ENCODE peak calls at places on chromosomes 7 and 10, in nine cellular contexts. One of them, this sample, is unnamed.

GRCh38 chr10:58892039-58892665 is 284.3 kb upstream of the PHYHIPL start:
- DNase-seq in choroid plexus epithelial cell: peak
- DNase-seq in bronchial epithelial cell: no peak
- DNase-seq in astrocyte: peak
- DNase-seq in A673: peak
- DNase-seq in cardiac fibroblast: peak
- DNase-seq in AG10803: peak
- DNase-seq in astrocyte of the spinal cord: peak
- DNase-seq in stomach: no peak
- DNase-seq in this sample: peak

GRCh38 chr10:88116491-88116890 is 253.1 kb downstream of the PTEN start:
- DNase-seq in choroid plexus epithelial cell: no peak
- DNase-seq in bronchial epithelial cell: peak
- DNase-seq in astrocyte: peak
- DNase-seq in A673: no peak
- DNase-seq in cardiac fibroblast: no peak
- DNase-seq in AG10803: peak
- DNase-seq in astrocyte of the spinal cord: peak
- DNase-seq in stomach: no peak
- DNase-seq in this sample: no peak

GRCh38 chr7:132402096-132402495 is 174.2 kb downstream of the PLXNA4 start:
- DNase-seq in choroid plexus epithelial cell: no peak
- DNase-seq in bronchial epithelial cell: no peak
- DNase-seq in astrocyte: no peak
- DNase-seq in A673: no peak
- DNase-seq in cardiac fibroblast: no peak
- DNase-seq in AG10803: no peak
- DNase-seq in astrocyte of the spinal cord: no peak
- DNase-seq in stomach: no peak
- DNase-seq in this sample: no peak

GRCh38 chr7:43439631-43440401 is 143.1 kb upstream of the STK17A start:
- DNase-seq in choroid plexus epithelial cell: peak
- DNase-seq in bronchial epithelial cell: peak
- DNase-seq in astrocyte: peak
- DNase-seq in A673: peak
- DNase-seq in cardiac fibroblast: peak
- DNase-seq in AG10803: peak
- DNase-seq in astrocyte of the spinal cord: peak
- DNase-seq in stomach: peak
- DNase-seq in this sample: peak

GRCh38 chr7:76011437-76011836 is 17.0 kb upstream of the TMEM120A start:
- DNase-seq in choroid plexus epithelial cell: peak
- DNase-seq in bronchial epithelial cell: no peak
- DNase-seq in astrocyte: peak
- DNase-seq in A673: no peak
- DNase-seq in cardiac fibroblast: peak
- DNase-seq in AG10803: peak
- DNase-seq in astrocyte of the spinal cord: peak
- DNase-seq in stomach: no peak
- DNase-seq in this sample: peak

GRCh38 chr7:57399251-57399940 is 50.6 kb upstream of the ZNF716 start:
- DNase-seq in choroid plexus epithelial cell: no peak
- DNase-seq in bronchial epithelial cell: no peak
- DNase-seq in astrocyte: no peak
- DNase-seq in A673: no peak
- DNase-seq in cardiac fibroblast: no peak
- DNase-seq in AG10803: no peak
- DNase-seq in astrocyte of the spinal cord: no peak
- DNase-seq in stomach: no peak
- DNase-seq in this sample: no peak

GRCh38 chr7:18087031-18087686 is 59.5 kb upstream of the PRPS1L1 start:
- DNase-seq in choroid plexus epithelial cell: peak
- DNase-seq in bronchial epithelial cell: no peak
- DNase-seq in astrocyte: peak
- DNase-seq in A673: no peak
- DNase-seq in cardiac fibroblast: peak
- DNase-seq in AG10803: peak
- DNase-seq in astrocyte of the spinal cord: no peak
- DNase-seq in stomach: no peak
- DNase-seq in this sample: peak

GRCh38 chr7:116763647-116764046 is 91.7 kb downstream of the MET start:
- DNase-seq in choroid plexus epithelial cell: no peak
- DNase-seq in bronchial epithelial cell: no peak
- DNase-seq in astrocyte: no peak
- DNase-seq in A673: no peak
- DNase-seq in cardiac fibroblast: no peak
- DNase-seq in AG10803: no peak
- DNase-seq in astrocyte of the spinal cord: no peak
- DNase-seq in stomach: no peak
- DNase-seq in this sample: no peak

GRCh38 chr10:91434041-91434440 is 23.9 kb downstream of the HECTD2 start:
- DNase-seq in choroid plexus epithelial cell: peak
- DNase-seq in bronchial epithelial cell: peak
- DNase-seq in astrocyte: peak
- DNase-seq in A673: no peak
- DNase-seq in cardiac fibroblast: no peak
- DNase-seq in AG10803: no peak
- DNase-seq in astrocyte of the spinal cord: peak
- DNase-seq in stomach: no peak
- DNase-seq in this sample: peak

GRCh38 chr10:22325272-22325947 is 4.5 kb downstream of the BMI1 start:
- DNase-seq in choroid plexus epithelial cell: peak
- DNase-seq in bronchial epithelial cell: no peak
- DNase-seq in astrocyte: peak
- DNase-seq in A673: peak
- DNase-seq in cardiac fibroblast: peak
- DNase-seq in AG10803: peak
- DNase-seq in astrocyte of the spinal cord: peak
- DNase-seq in stomach: peak
- DNase-seq in this sample: peak

GRCh38 chr7:135714534-135715009 is 13.4 kb downstream of the SLC13A4 start:
- DNase-seq in choroid plexus epithelial cell: peak
- DNase-seq in bronchial epithelial cell: peak
- DNase-seq in astrocyte: peak
- DNase-seq in A673: no peak
- DNase-seq in cardiac fibroblast: peak
- DNase-seq in AG10803: peak
- DNase-seq in astrocyte of the spinal cord: peak
- DNase-seq in stomach: no peak
- DNase-seq in this sample: peak

GRCh38 chr7:159211540-159212182 is 67.0 kb upstream of the VIPR2 start:
- DNase-seq in choroid plexus epithelial cell: no peak
- DNase-seq in bronchial epithelial cell: no peak
- DNase-seq in astrocyte: no peak
- DNase-seq in A673: no peak
- DNase-seq in cardiac fibroblast: no peak
- DNase-seq in AG10803: no peak
- DNase-seq in astrocyte of the spinal cord: no peak
- DNase-seq in stomach: no peak
- DNase-seq in this sample: no peak

GRCh38 chr7:147432068-147432467 is 1158.5 kb upstream of the C7orf33 start:
- DNase-seq in choroid plexus epithelial cell: peak
- DNase-seq in bronchial epithelial cell: no peak
- DNase-seq in astrocyte: no peak
- DNase-seq in A673: peak
- DNase-seq in cardiac fibroblast: peak
- DNase-seq in AG10803: peak
- DNase-seq in astrocyte of the spinal cord: peak
- DNase-seq in stomach: no peak
- DNase-seq in this sample: peak
- TF ChIP-seq CTCF in choroid plexus epithelial cell: peak
- TF ChIP-seq CTCF in bronchial epithelial cell: no peak
- TF ChIP-seq CTCF in astrocyte: peak
- TF ChIP-seq CTCF in A673: peak
- TF ChIP-seq CTCF in cardiac fibroblast: peak
- TF ChIP-seq CTCF in AG10803: peak
- TF ChIP-seq CTCF in astrocyte of the spinal cord: peak
- TF ChIP-seq CTCF in stomach: no peak
- TF ChIP-seq CTCF in this sample: peak

DNA sequence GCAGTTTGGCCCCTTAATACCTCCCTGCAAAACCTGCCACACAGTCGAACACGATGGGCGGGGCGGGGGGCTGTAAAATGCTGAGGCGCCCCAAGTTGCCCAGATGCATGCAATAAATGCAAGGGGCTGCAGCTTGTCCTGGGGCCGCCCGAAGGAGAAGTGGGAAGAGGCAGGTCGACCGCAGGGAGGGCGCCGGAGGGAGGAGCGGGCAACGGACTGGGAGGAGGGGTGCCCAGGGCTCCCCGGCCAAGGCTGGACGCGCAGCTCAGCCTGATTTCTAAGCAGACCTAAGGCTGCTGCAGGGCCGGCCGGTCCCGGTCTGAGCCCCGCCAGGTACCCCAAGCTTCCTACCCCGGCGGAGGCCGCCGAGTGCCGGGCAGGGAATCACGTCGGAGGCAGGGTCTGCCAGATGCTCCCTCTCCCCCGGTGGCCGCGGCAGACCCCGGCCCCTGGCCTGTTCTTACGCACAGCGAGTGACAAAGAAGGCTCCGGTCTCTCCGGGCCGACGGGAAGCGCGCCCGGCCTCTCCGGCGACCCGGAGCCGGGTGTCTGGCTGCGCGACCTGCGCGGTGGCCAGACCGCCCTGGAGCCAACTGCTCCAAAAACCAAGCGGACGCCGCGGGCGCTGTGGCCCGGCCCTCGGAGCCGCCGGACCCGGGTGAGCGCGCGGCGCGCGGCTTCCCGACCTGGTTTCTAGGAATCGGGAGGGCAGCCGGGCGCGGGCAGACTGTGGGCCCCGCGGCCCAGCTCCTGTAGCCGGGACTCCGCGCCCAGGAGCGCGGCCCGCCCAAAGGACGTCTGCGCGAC is 740 bp upstream of the EBF3 start:
- DNase-seq in choroid plexus epithelial cell: no peak
- DNase-seq in bronchial epithelial cell: no peak
- DNase-seq in astrocyte: no peak
- DNase-seq in A673: no peak
- DNase-seq in cardiac fibroblast: peak
- DNase-seq in AG10803: no peak
- DNase-seq in astrocyte of the spinal cord: no peak
- DNase-seq in stomach: no peak
- DNase-seq in this sample: peak
- H3K4me3 ChIP-seq in choroid plexus epithelial cell: peak
- H3K4me3 ChIP-seq in bronchial epithelial cell: no peak
- H3K4me3 ChIP-seq in astrocyte: no peak
- H3K4me3 ChIP-seq in A673: peak
- H3K4me3 ChIP-seq in cardiac fibroblast: peak
- H3K4me3 ChIP-seq in AG10803: peak
- H3K4me3 ChIP-seq in astrocyte of the spinal cord: peak
- H3K4me3 ChIP-seq in stomach: peak
- H3K4me3 ChIP-seq in this sample: peak

DNA sequence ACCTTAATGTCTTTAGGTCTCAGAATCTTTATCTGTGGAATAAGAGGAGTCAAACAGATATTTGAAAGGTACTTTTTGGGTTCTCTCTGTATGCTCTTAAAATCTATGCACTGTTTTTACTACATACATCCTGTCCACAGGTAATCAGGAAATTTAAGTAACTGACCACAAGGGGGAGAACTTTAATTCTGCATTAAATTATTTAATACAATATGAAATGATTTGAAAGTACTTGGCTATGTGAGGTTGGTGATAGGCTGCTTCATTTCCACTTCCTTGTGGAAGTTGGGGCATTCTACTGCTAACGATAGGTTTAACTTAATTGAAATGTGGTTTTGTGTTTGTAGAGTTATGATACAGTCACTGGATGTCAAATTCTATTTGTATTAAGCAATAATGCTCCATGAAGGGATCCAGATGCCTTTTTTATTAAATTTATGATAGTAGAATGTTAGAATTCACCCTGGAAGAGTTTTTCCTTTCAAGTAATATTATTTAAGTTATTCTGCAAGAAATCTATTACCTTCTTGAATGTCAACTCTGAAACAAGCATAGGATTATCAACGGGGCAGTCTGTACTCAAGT is 6.0 kb downstream of the TEX47 start:
- DNase-seq in choroid plexus epithelial cell: peak
- DNase-seq in bronchial epithelial cell: peak
- DNase-seq in astrocyte: peak
- DNase-seq in A673: peak
- DNase-seq in cardiac fibroblast: peak
- DNase-seq in AG10803: peak
- DNase-seq in astrocyte of the spinal cord: peak
- DNase-seq in stomach: no peak
- DNase-seq in this sample: peak
- TF ChIP-seq CTCF in choroid plexus epithelial cell: peak
- TF ChIP-seq CTCF in bronchial epithelial cell: peak
- TF ChIP-seq CTCF in astrocyte: peak
- TF ChIP-seq CTCF in A673: peak
- TF ChIP-seq CTCF in cardiac fibroblast: peak
- TF ChIP-seq CTCF in AG10803: peak
- TF ChIP-seq CTCF in astrocyte of the spinal cord: peak
- TF ChIP-seq CTCF in stomach: peak
- TF ChIP-seq CTCF in this sample: peak

GRCh38 chr10:43105119-43105792 is 28.4 kb downstream of the RET start:
- DNase-seq in choroid plexus epithelial cell: peak
- DNase-seq in bronchial epithelial cell: peak
- DNase-seq in astrocyte: peak
- DNase-seq in A673: peak
- DNase-seq in cardiac fibroblast: peak
- DNase-seq in AG10803: peak
- DNase-seq in astrocyte of the spinal cord: peak
- DNase-seq in stomach: peak
- DNase-seq in this sample: peak
- H3K4me3 ChIP-seq in choroid plexus epithelial cell: peak
- H3K4me3 ChIP-seq in bronchial epithelial cell: peak
- H3K4me3 ChIP-seq in astrocyte: peak
- H3K4me3 ChIP-seq in A673: peak
- H3K4me3 ChIP-seq in cardiac fibroblast: peak
- H3K4me3 ChIP-seq in AG10803: peak
- H3K4me3 ChIP-seq in astrocyte of the spinal cord: peak
- H3K4me3 ChIP-seq in stomach: peak
- H3K4me3 ChIP-seq in this sample: peak

DNA sequence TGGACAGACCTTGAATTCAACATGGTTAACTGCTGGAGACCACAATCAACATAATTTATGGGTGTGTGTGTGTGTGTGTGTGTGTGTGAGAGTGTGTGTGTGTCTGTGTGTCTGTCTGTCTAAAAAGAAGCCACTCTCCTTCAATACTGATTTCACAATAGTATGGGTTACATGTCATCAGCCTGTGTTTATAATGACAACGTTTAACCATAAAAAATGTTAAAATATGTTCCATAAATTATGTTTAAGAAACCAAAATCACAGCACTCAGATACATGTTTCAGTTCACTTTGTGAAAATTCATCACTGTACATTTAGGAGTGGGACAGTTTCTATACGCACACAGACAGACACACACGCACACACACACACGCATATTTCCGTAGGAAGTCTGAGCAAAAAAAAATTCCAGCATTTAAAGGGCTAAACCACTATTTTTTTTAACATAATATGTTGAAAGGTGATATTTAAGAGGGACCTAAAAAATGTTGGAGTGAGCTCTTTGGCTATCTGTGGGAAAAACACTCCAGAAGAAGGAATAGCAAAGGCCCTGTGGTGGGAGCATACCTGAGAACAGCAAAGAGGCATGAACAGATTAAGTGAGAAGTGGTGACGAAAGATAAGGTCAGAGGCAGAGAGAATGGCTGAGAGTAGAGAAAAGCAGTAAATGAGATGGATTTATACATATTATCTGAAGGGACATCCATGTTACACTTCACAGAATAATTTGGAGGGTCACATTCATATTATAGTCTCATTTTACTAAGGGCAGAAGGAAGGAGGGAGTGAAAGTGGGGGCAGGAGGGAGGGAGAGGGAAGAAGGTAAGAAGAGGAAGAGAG is 10.9 kb downstream of the PDZD8 start:
- DNase-seq in choroid plexus epithelial cell: peak
- DNase-seq in bronchial epithelial cell: peak
- DNase-seq in astrocyte: peak
- DNase-seq in A673: no peak
- DNase-seq in cardiac fibroblast: peak
- DNase-seq in AG10803: peak
- DNase-seq in astrocyte of the spinal cord: peak
- DNase-seq in stomach: no peak
- DNase-seq in this sample: peak
- TF ChIP-seq CTCF in choroid plexus epithelial cell: no peak
- TF ChIP-seq CTCF in bronchial epithelial cell: no peak
- TF ChIP-seq CTCF in astrocyte: no peak
- TF ChIP-seq CTCF in A673: no peak
- TF ChIP-seq CTCF in cardiac fibroblast: no peak
- TF ChIP-seq CTCF in AG10803: no peak
- TF ChIP-seq CTCF in astrocyte of the spinal cord: no peak
- TF ChIP-seq CTCF in stomach: no peak
- TF ChIP-seq CTCF in this sample: no peak